ENCODE peak calls at places on chromosomes 6 and 20, in seven cellular contexts. O, B, Z, E, I, X and K are unnamed samples.
A peak's percentile ranks its signal among the peaks of the same experiment; 100 is the strongest.

GRCh38 chr6:14458669-14459266 is 341.2 kb downstream of the CD83 start:
- DNase-seq in O (peak; percentile 39), B (peak; percentile 96), Z (no peak), E (no peak), I (no peak), X (no peak), K (no peak)

GRCh38 chr6:106446983-106447382 is 86.5 kb downstream of the CRYBG1 start:
- DNase-seq in O (peak; percentile 29), B (no peak), Z (no peak), E (no peak), I (no peak), X (no peak), K (no peak)

GRCh38 chr6:1390805-1391511 is 1.6 kb downstream of the FOXF2 start:
- DNase-seq in O (no peak), B (no peak), Z (no peak), E (no peak), I (no peak), X (peak; percentile 61), K (peak; percentile 60)

GRCh38 chr6:117072134-117072533 is 193.2 kb upstream of the VGLL2 start:
- DNase-seq in O (no peak), B (peak; percentile 50), Z (no peak), E (no peak), I (no peak), X (no peak), K (no peak)

GRCh38 chr6:121597654-121598053 is 162.2 kb downstream of the GJA1 start:
- DNase-seq in O (no peak), B (peak; percentile 64), Z (no peak), E (no peak), I (no peak), X (no peak), K (no peak)

GRCh38 chr6:13536796-13537526 is 37.4 kb upstream of the SIRT5 start:
- DNase-seq in O (no peak), B (no peak), Z (no peak), E (no peak), I (no peak), X (no peak), K (no peak)

GRCh38 chr6:8736046-8736877 is 300.9 kb upstream of the SLC35B3 start:
- DNase-seq in O (no peak), B (no peak), Z (no peak), E (no peak), I (no peak), X (no peak), K (no peak)

GRCh38 chr6:41584668-41585205 is 38.6 kb downstream of the FOXP4 start:
- DNase-seq in O (peak; percentile 86), B (no peak), Z (no peak), E (no peak), I (no peak), X (peak; percentile 82), K (peak; percentile 69)

GRCh38 chr6:79964607-79965081 is 17.3 kb upstream of the ELOVL4 start:
- DNase-seq in O (no peak), B (no peak), Z (no peak), E (no peak), I (no peak), X (no peak), K (no peak)

GRCh38 chr6:104212977-104213696 is 646.6 kb downstream of the HACE1 start:
- DNase-seq in O (no peak), B (no peak), Z (no peak), E (no peak), I (no peak), X (no peak), K (no peak)

GRCh38 chr6:144036064-144036873 is 28.2 kb upstream of the PLAGL1 start:
- DNase-seq in O (peak; percentile 23), B (no peak), Z (no peak), E (no peak), I (no peak), X (peak; percentile 36), K (peak; percentile 57)

GRCh38 chr6:41732601-41733348 is 2.6 kb downstream of the TFEB start:
- DNase-seq in O (peak; percentile 58), B (no peak), Z (no peak), E (no peak), I (peak; percentile 87), X (peak; percentile 33), K (no peak)

GRCh38 chr20:1672728-1673127 is 15.1 kb upstream of the SIRPG start:
- DNase-seq in O (no peak), B (no peak), Z (no peak), E (no peak), I (no peak), X (no peak), K (no peak)

GRCh38 chr6:151014404-151015150 is 149.1 kb downstream of the MTHFD1L start:
- DNase-seq in O (peak; percentile 86), B (peak; percentile 79), Z (peak; percentile 75), E (peak; percentile 73), I (peak; percentile 67), X (peak; percentile 84), K (peak; percentile 73)

GRCh38 chr6:155853011-155853410 is 397.4 kb upstream of the NOX3 start:
- DNase-seq in O (no peak), B (no peak), Z (no peak), E (no peak), I (no peak), X (no peak), K (peak; percentile 67)

GRCh38 chr6:71463061-71463460 is 174.4 kb downstream of the OGFRL1 start:
- DNase-seq in O (no peak), B (no peak), Z (no peak), E (no peak), I (no peak), X (no peak), K (no peak)

GRCh38 chr20:54355631-54356280 is 119.6 kb upstream of the DOK5 start:
- DNase-seq in O (no peak), B (no peak), Z (no peak), E (no peak), I (no peak), X (no peak), K (no peak)

GRCh38 chr6:56683882-56684281 is 41.2 kb upstream of the DST start:
- DNase-seq in O (peak; percentile 74), B (peak; percentile 96), Z (no peak), E (no peak), I (no peak), X (no peak), K (no peak)

GRCh38 chr6:160348552-160349441 is 619 bp downstream of the SLC22A3 start:
- DNase-seq in O (peak; percentile 60), B (peak; percentile 20), Z (no peak), E (peak; percentile 27), I (no peak), X (peak; percentile 72), K (peak; percentile 65)

GRCh38 chr6:3247255-3248146 is 11.2 kb upstream of the PSMG4 start:
- DNase-seq in O (peak; percentile 87), B (peak; percentile 53), Z (no peak), E (peak; percentile 81), I (no peak), X (peak; percentile 64), K (peak; percentile 50)

GRCh38 chr6:151081658-151082057 is 158.1 kb upstream of the AKAP12 start:
- DNase-seq in O (no peak), B (no peak), Z (no peak), E (no peak), I (no peak), X (no peak), K (no peak)

GRCh38 chr6:38350882-38351281 is 288.8 kb downstream of the BTBD9 start:
- DNase-seq in O (peak; percentile 59), B (no peak), Z (no peak), E (no peak), I (no peak), X (peak; percentile 22), K (peak; percentile 11)

GRCh38 chr6:73585566-73586415 is 65.0 kb upstream of the EEF1A1 start:
- DNase-seq in O (peak; percentile 83), B (peak; percentile 72), Z (peak; percentile 72), E (no peak), I (peak; percentile 70), X (peak; percentile 70), K (no peak)

GRCh38 chr6:106315765-106316375 is 9.7 kb downstream of the ATG5 start:
- DNase-seq in O (no peak), B (peak; percentile 58), Z (no peak), E (no peak), I (no peak), X (no peak), K (no peak)

GRCh38 chr20:11030351-11030750 is 356.6 kb upstream of the JAG1 start:
- DNase-seq in O (no peak), B (no peak), Z (no peak), E (no peak), I (no peak), X (no peak), K (no peak)

GRCh38 chr6:166203641-166204222 is 36.1 kb upstream of the TBXT start:
- DNase-seq in O (no peak), B (no peak), Z (no peak), E (no peak), I (no peak), X (no peak), K (no peak)

GRCh38 chr20:56860413-56860812 is 231.3 kb downstream of the TFAP2C start:
- DNase-seq in O (no peak), B (no peak), Z (no peak), E (no peak), I (no peak), X (no peak), K (no peak)

GRCh38 chr20:56855693-56856092 is 226.6 kb downstream of the TFAP2C start:
- DNase-seq in O (no peak), B (no peak), Z (no peak), E (no peak), I (no peak), X (no peak), K (no peak)

GRCh38 chr20:56861590-56861989 is 232.5 kb downstream of the TFAP2C start:
- DNase-seq in O (no peak), B (no peak), Z (no peak), E (no peak), I (no peak), X (peak; percentile 20), K (peak; percentile 27)

GRCh38 chr20:56859039-56859750 is 230.1 kb downstream of the TFAP2C start:
- DNase-seq in O (no peak), B (no peak), Z (no peak), E (no peak), I (no peak), X (no peak), K (no peak)

GRCh38 chr20:56859751-56860366 is 230.8 kb downstream of the TFAP2C start:
- DNase-seq in O (peak; percentile 30), B (no peak), Z (no peak), E (no peak), I (no peak), X (peak; percentile 55), K (peak; percentile 43)
- H3K27ac ChIP-seq in O (no peak overlapping the region), B (no peak overlapping the region), Z (no peak overlapping the region), E (no peak overlapping the region), I (no peak overlapping the region), X (no peak overlapping the region), K (no peak overlapping the region)

GRCh38 chr20:36135159-36135558 is 19.4 kb upstream of the EPB41L1 start:
- DNase-seq in O (no peak), B (no peak), Z (no peak), E (no peak), I (no peak), X (no peak), K (no peak)
- TF ChIP-seq EZH2phosphoT487 in O (no peak), B (no peak), Z (no peak), E (no peak), I (no peak), X (no peak), K (no peak)

GRCh38 chr20:4867036-4867435 is 134.3 kb downstream of the SLC23A2 start:
- DNase-seq in O (peak; percentile 17), B (no peak), Z (no peak), E (no peak), I (no peak), X (no peak), K (no peak)
- H3K27ac ChIP-seq in O (no peak overlapping the region), B (no peak overlapping the region), Z (no peak overlapping the region), E (no peak overlapping the region), I (no peak overlapping the region), X (no peak overlapping the region), K (no peak overlapping the region)

GRCh38 chr20:32564921-32565734 is 20.0 kb downstream of the NOL4L start:
- DNase-seq in O (no peak), B (no peak), Z (no peak), E (peak; percentile 73), I (no peak), X (no peak), K (no peak)
- TF ChIP-seq EZH2phosphoT487 in O (no peak), B (no peak), Z (no peak), E (no peak), I (no peak), X (no peak), K (no peak)